ENCODE peak calls at places on chromosome 20, in seven cellular contexts. H, C, G, Z, P, O and A are unnamed samples.
A peak's percentile ranks its signal among the peaks of the same experiment; 100 is the strongest.

GRCh38 chr20:42740191-42740870 is 449.4 kb downstream of the PTPRT start:
- DNase-seq in H (peak; percentile 22), C (no peak), G (no peak), Z (no peak), P (no peak), O (no peak), A (no peak)

GRCh38 chr20:57703013-57703412 is 6.8 kb downstream of the PMEPA1 start:
- DNase-seq in H (no peak), C (no peak), G (no peak), Z (no peak), P (peak; percentile 80), O (no peak), A (no peak)

GRCh38 chr20:57749131-57749690 is 39.4 kb upstream of the PMEPA1 start:
- DNase-seq in H (peak; percentile 19), C (no peak), G (no peak), Z (no peak), P (no peak), O (peak; percentile 56), A (no peak)

GRCh38 chr20:3276400-3277015 is 37.5 kb upstream of the SLC4A11 start:
- DNase-seq in H (no peak), C (no peak), G (no peak), Z (peak; percentile 35), P (peak; percentile 14), O (no peak), A (peak; percentile 5)

GRCh38 chr20:31475032-31475431 is at the start of the genes DEFB124 and REM1:
- DNase-seq in H (peak; percentile 67), C (no peak), G (no peak), Z (no peak), P (no peak), O (no peak), A (no peak)

GRCh38 chr20:32482251-32483220 is 102.6 kb downstream of the NOL4L start:
- DNase-seq in H (peak; percentile 58), C (peak; percentile 33), G (no peak), Z (no peak), P (no peak), O (peak; percentile 67), A (peak; percentile 13)

GRCh38 chr20:38308447-38308846 is 4.5 kb downstream of the BPI start:
- DNase-seq in H (no peak), C (no peak), G (no peak), Z (no peak), P (no peak), O (no peak), A (no peak)

GRCh38 chr20:59004493-59004762 is 2.6 kb downstream of the CTSZ start:
- DNase-seq in H (peak; percentile 53), C (peak; percentile 41), G (peak; percentile 48), Z (no peak), P (no peak), O (no peak), A (no peak)

GRCh38 chr20:43231829-43232228 is 42.1 kb upstream of the PTPRT start:
- DNase-seq in H (no peak), C (no peak), G (no peak), Z (no peak), P (no peak), O (no peak), A (no peak)

GRCh38 chr20:32050851-32051556 is 1.0 kb upstream of the HCK start:
- DNase-seq in H (peak; percentile 47), C (no peak), G (no peak), Z (no peak), P (no peak), O (peak; percentile 76), A (no peak)

GRCh38 chr20:17613328-17614175 is 43.7 kb downstream of the DSTN start:
- DNase-seq in H (no peak), C (peak; percentile 17), G (no peak), Z (no peak), P (no peak), O (no peak), A (no peak)

GRCh38 chr20:33709905-33710541 is 10.1 kb downstream of the PXMP4 start:
- DNase-seq in H (no peak), C (no peak), G (no peak), Z (no peak), P (no peak), O (peak; percentile 66), A (no peak)

GRCh38 chr20:22447448-22447778 is 137.0 kb downstream of the FOXA2 start:
- DNase-seq in H (no peak), C (no peak), G (no peak), Z (no peak), P (no peak), O (no peak), A (peak; percentile 32)

GRCh38 chr20:54980321-54980960 is 505.0 kb downstream of the DOK5 start:
- DNase-seq in H (no peak), C (no peak), G (no peak), Z (no peak), P (peak; percentile 4), O (no peak), A (peak; percentile 15)

GRCh38 chr20:44736170-44737021 is 9.3 kb upstream of the KCNK15 start:
- DNase-seq in H (peak; percentile 75), C (no peak), G (no peak), Z (peak; percentile 89), P (peak; percentile 88), O (no peak), A (peak; percentile 67)

GRCh38 chr20:32804817-32805216 is 14.9 kb upstream of the MAPRE1 start:
- DNase-seq in H (no peak), C (no peak), G (no peak), Z (no peak), P (no peak), O (no peak), A (peak; percentile 27)

GRCh38 chr20:48759631-48760245 is 68.1 kb downstream of the PREX1 start:
- DNase-seq in H (no peak), C (no peak), G (no peak), Z (no peak), P (peak; percentile 27), O (no peak), A (no peak)

GRCh38 chr20:53949319-53949839 is 121.0 kb downstream of the BCAS1 start:
- DNase-seq in H (peak; percentile 41), C (peak; percentile 80), G (no peak), Z (no peak), P (no peak), O (peak; percentile 71), A (peak; percentile 92)

GRCh38 chr20:48807051-48807450 is 20.7 kb downstream of the PREX1 start:
- DNase-seq in H (no peak), C (no peak), G (no peak), Z (no peak), P (no peak), O (no peak), A (no peak)

GRCh38 chr20:20697325-20697845 is 15.1 kb downstream of the RALGAPA2 start:
- DNase-seq in H (no peak), C (no peak), G (no peak), Z (no peak), P (no peak), O (no peak), A (no peak)

GRCh38 chr20:40532103-40532502 is 156.9 kb downstream of the MAFB start:
- DNase-seq in H (no peak), C (no peak), G (no peak), Z (peak; percentile 48), P (peak; percentile 41), O (no peak), A (peak; percentile 32)

GRCh38 chr20:41587956-41588355 is 30.2 kb downstream of the CHD6 start:
- DNase-seq in H (no peak), C (no peak), G (no peak), Z (no peak), P (no peak), O (no peak), A (peak; percentile 72)

GRCh38 chr20:40687384-40688128 is 1.5 kb downstream of the MAFB start:
- DNase-seq in H (peak; percentile 47), C (no peak), G (peak; percentile 78), Z (no peak), P (no peak), O (peak; percentile 87), A (peak; percentile 47)

GRCh38 chr20:44894959-44895358 is 9.5 kb downstream of the YWHAB start:
- DNase-seq in H (no peak), C (no peak), G (no peak), Z (no peak), P (no peak), O (no peak), A (no peak)

GRCh38 chr20:24102290-24102689 is 113.7 kb upstream of the GGTLC1 start:
- DNase-seq in H (no peak), C (peak; percentile 12), G (no peak), Z (no peak), P (peak; percentile 15), O (no peak), A (no peak)

GRCh38 chr20:23782366-23782983 is 31.7 kb upstream of the CST1 start:
- DNase-seq in H (peak; percentile 20), C (no peak), G (no peak), Z (no peak), P (peak; percentile 8), O (no peak), A (peak; percentile 40)

GRCh38 chr20:62590301-62591121 is 51.8 kb upstream of the SLCO4A1 start:
- DNase-seq in H (no peak), C (no peak), G (no peak), Z (no peak), P (no peak), O (no peak), A (peak; percentile 75)

GRCh38 chr20:46021361-46022359 is 7.4 kb upstream of the SLC12A5 start:
- DNase-seq in H (no peak), C (peak; percentile 38), G (no peak), Z (no peak), P (peak; percentile 92), O (no peak), A (no peak)
- TF ChIP-seq CTCF in H (no peak), C (no peak), G (no peak), Z (no peak), P (peak; percentile 46), O (no peak), A (peak; percentile 30)

GRCh38 chr20:50790651-50791277 is 4.1 kb upstream of the BCAS4 start:
- DNase-seq in H (peak; percentile 86), C (peak; percentile 81), G (peak; percentile 93), Z (peak; percentile 82), P (peak; percentile 91), O (peak; percentile 91), A (peak; percentile 83)
- H3K4me3 ChIP-seq in H (peak overlapping the region; percentile 27), C (no peak overlapping the region), G (peak overlapping the region; percentile 26), Z (no peak overlapping the region), P (no peak overlapping the region), O (no peak overlapping the region), A (no peak overlapping the region)

DNA sequence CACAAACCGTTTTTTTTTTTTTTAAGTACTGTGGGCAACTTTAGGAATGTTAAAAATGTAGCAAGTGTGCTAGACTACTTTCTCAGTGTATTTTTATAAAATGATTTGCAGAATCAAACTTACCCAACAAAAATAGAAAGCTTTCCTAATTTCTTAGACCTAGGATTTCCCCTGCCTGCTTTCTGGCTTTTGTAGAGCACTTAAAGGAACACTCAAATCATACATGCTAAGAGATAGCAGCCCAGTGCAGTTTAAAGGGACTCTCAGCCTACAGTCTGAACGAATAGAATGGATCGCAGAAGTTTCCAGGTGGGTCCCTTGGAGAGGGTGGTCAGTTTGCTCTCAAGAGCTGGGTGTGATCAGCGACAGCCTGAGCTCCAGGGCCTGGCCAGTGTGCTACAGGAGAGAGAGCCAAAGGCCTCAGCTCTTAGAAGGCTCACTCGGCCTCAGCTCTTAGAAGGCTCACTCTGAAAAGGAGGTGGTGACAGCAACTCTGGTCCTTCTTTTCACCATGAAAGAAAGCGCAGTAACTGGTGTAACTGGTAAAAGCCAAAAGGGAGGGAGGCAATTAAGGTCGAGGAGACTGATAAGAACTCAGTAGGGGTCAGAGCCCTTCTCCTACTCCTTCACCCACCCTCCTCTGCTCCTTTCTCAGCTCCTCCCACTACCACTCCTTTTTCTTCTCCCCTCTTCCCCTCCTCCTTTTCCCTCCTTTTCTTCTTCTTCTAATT is 142.4 kb downstream of the ZFP64 start:
- DNase-seq in H (no peak), C (no peak), G (no peak), Z (no peak), P (no peak), O (peak; percentile 46), A (no peak)
- H3K27ac ChIP-seq in H (no peak overlapping the region), C (no peak overlapping the region), G (no peak overlapping the region), Z (no peak overlapping the region), P (no peak overlapping the region), O (no peak overlapping the region), A (no peak overlapping the region)

GRCh38 chr20:19108181-19108580 is 104.3 kb upstream of the SLC24A3 start:
- DNase-seq in H (no peak), C (no peak), G (no peak), Z (no peak), P (no peak), O (no peak), A (no peak)
- TF ChIP-seq CTCF in H (no peak), C (no peak), G (no peak), Z (no peak), P (no peak), O (no peak), A (no peak)